ENCODE peak calls at places on chromosome 4, in five cellular contexts. F is IMR-90; O is effector memory CD4-positive, alpha-beta T cell; C is heart right ventricle; N is ovary. Z is an unnamed sample. For H3K9me3, the result is how much of the 10 kb centered on the place peaks cover.

GRCh38 chr4:112311516-112311915 is 14.3 kb downstream of the ALPK1 start:
- DNase-seq in F (no peak), O (no peak), C (no peak), N (no peak), Z (no peak)

GRCh38 chr4:169307581-169307980 is 36.8 kb upstream of the SH3RF1 start:
- DNase-seq in F (no peak), O (no peak), C (no peak), N (no peak), Z (no peak)

GRCh38 chr4:80184791-80185756 is 12.2 kb upstream of the PRDM8 start:
- DNase-seq in F (no peak), O (no peak), C (no peak), N (peak), Z (no peak)

GRCh38 chr4:98661356-98662054 is 3.1 kb upstream of the TSPAN5 start:
- DNase-seq in F (peak), O (no peak), C (no peak), N (no peak), Z (no peak)

GRCh38 chr4:105433421-105433820 is 40.4 kb downstream of the PPA2 start:
- DNase-seq in F (no peak), O (no peak), C (no peak), N (no peak), Z (no peak)

GRCh38 chr4:16205298-16206164 is 20.7 kb downstream of the TAPT1 start:
- DNase-seq in F (no peak), O (no peak), C (no peak), N (no peak), Z (no peak)

GRCh38 chr4:56468097-56468422 is 643 bp downstream of the SRP72 start:
- DNase-seq in F (peak), O (no peak), C (no peak), N (peak), Z (no peak)

GRCh38 chr4:158624889-158625478 is 46.7 kb downstream of the C4orf46 start:
- DNase-seq in F (peak), O (no peak), C (peak), N (no peak), Z (no peak)

GRCh38 chr4:74109116-74109791 is 10.3 kb upstream of the CXCL2 start:
- DNase-seq in F (peak), O (no peak), C (peak), N (no peak), Z (no peak)

GRCh38 chr4:148273501-148273986 is 168.7 kb downstream of the NR3C2 start:
- DNase-seq in F (no peak), O (no peak), C (peak), N (peak), Z (no peak)

GRCh38 chr4:16133406-16133805 is 49.6 kb upstream of the PROM1 start:
- DNase-seq in F (no peak), O (no peak), C (no peak), N (no peak), Z (no peak)

GRCh38 chr4:8870647-8871416 is 807 bp downstream of the HMX1 start:
- DNase-seq in F (no peak), O (no peak), C (no peak), N (no peak), Z (no peak)

GRCh38 chr4:37540486-37540885 is 145.7 kb downstream of the RELL1 start:
- DNase-seq in F (no peak), O (no peak), C (no peak), N (no peak), Z (no peak)

GRCh38 chr4:98430708-98431403 is 169.7 kb downstream of the RAP1GDS1 start:
- DNase-seq in F (peak), O (no peak), C (no peak), N (no peak), Z (no peak)

GRCh38 chr4:38574559-38575333 is 89.3 kb upstream of the KLF3 start:
- DNase-seq in F (no peak), O (no peak), C (no peak), N (no peak), Z (no peak)

GRCh38 chr4:2417765-2418651 is at the start of gene ZFYVE28:
- DNase-seq in F (no peak), O (no peak), C (no peak), N (peak), Z (no peak)

GRCh38 chr4:41430796-41431195 is 107.2 kb upstream of the LIMCH1 start:
- DNase-seq in F (no peak), O (no peak), C (no peak), N (no peak), Z (no peak)

GRCh38 chr4:22522706-22523501 is 7.0 kb upstream of the ADGRA3 start:
- DNase-seq in F (no peak), O (no peak), C (no peak), N (no peak), Z (no peak)

GRCh38 chr4:177287298-177287697 is 22.4 kb upstream of the NEIL3 start:
- DNase-seq in F (no peak), O (no peak), C (no peak), N (no peak), Z (no peak)

GRCh38 chr4:185846550-185847210 is 34.7 kb upstream of the SORBS2 start:
- DNase-seq in F (no peak), O (no peak), C (no peak), N (no peak), Z (no peak)

GRCh38 chr4:48025005-48025404 is 8.4 kb downstream of the NIPAL1 start:
- DNase-seq in F (peak), O (no peak), C (no peak), N (no peak), Z (no peak)

GRCh38 chr4:117793786-117794369 is 240.4 kb upstream of the NDST3 start:
- DNase-seq in F (no peak), O (no peak), C (no peak), N (no peak), Z (no peak)

GRCh38 chr4:3436798-3437581 is 4.8 kb upstream of the HGFAC start:
- DNase-seq in F (peak), O (no peak), C (no peak), N (no peak), Z (no peak)

GRCh38 chr4:176261018-176261417 is 8.0 kb downstream of the ASB5 start:
- DNase-seq in F (no peak), O (no peak), C (no peak), N (no peak), Z (no peak)

GRCh38 chr4:139666735-139667266 is 1.2 kb downstream of the MGST2 start:
- DNase-seq in F (peak), O (no peak), C (peak), N (no peak), Z (no peak)

GRCh38 chr4:56656346-56656643 is 24.8 kb downstream of the HOPX start:
- DNase-seq in F (no peak), O (no peak), C (peak), N (peak), Z (peak)

GRCh38 chr4:77120888-77121508 is 36.0 kb upstream of the CCNG2 start:
- DNase-seq in F (no peak), O (no peak), C (no peak), N (no peak), Z (no peak)

GRCh38 chr4:48778431-48779094 is 1.5 kb downstream of the FRYL start:
- DNase-seq in F (peak), O (no peak), C (no peak), N (no peak), Z (no peak)

GRCh38 chr4:147233-147632 is 22.9 kb downstream of the ZNF718 start:
- DNase-seq in F (no peak), O (no peak), C (no peak), N (no peak), Z (no peak)

GRCh38 chr4:146621-147020 is 22.3 kb downstream of the ZNF718 start:
- DNase-seq in F (no peak), O (no peak), C (no peak), N (no peak), Z (no peak)
- H3K9me3 ChIP-seq in F (under half), O (under half), C (half or more), N (under half), Z (under half)

GRCh38 chr4:1321946-1322650 is 24.9 kb upstream of the UVSSA start:
- DNase-seq in F (no peak), O (no peak), C (no peak), N (no peak), Z (no peak)
- H3K9me3 ChIP-seq in F (under half), O (under half), C (under half), N (under half), Z (under half)

GRCh38 chr4:28287837-28288236 is 1427.2 kb downstream of the STIM2 start:
- DNase-seq in F (peak), O (no peak), C (no peak), N (no peak), Z (no peak)
- H3K9me3 ChIP-seq in F (under half), O (under half), C (under half), N (under half), Z (under half)

DNA sequence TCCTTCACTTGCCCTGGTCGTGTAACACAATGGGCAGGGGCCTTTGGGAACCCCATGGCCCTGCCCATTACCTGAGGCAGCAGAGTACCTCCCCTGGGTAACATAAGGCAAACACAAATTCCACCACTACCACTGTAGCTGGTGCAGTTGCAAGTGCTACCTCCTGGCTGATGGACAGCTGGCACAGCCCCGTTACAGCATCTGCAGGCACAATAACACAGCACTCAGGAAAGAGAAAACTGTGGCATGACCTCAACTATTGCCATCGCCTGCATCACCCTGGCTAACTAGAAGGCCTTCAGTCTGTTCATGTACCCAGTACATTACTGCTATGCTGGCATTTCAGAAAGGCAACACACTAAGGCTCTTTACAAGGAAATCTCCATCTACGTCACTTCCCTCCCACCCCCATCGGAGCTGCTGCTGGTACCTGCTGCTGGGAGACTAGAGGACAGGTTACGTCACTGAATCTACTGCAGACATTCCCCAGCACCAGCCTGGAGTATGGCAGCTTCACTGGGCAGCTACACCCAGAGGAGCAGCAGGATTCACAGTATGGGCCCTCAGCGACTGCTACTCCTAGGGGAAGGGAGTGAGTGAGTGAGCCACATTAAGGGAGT is 39.4 kb downstream of the ARFIP1 start:
- DNase-seq in F (no peak), O (no peak), C (no peak), N (no peak), Z (no peak)
- H3K9me3 ChIP-seq in F (under half), O (under half), C (under half), N (under half), Z (under half)

Z was measured in uterus.